ENCODE peak calls at places on chromosomes 5 and 9, in four cellular contexts. One of them, this sample, is unnamed.

GRCh38 chr9:37290881-37291485 is 131.5 kb upstream of the GRHPR start:
- DNase-seq in GM06990: peak
- DNase-seq in psoas muscle: no peak
- DNase-seq in cardiac fibroblast: peak
- DNase-seq in this sample: peak

GRCh38 chr5:157511656-157512644 is 51.9 kb downstream of the NIPAL4 start:
- DNase-seq in GM06990: no peak
- DNase-seq in psoas muscle: peak
- DNase-seq in cardiac fibroblast: peak
- DNase-seq in this sample: peak

GRCh38 chr5:89083791-89084190 is 200.8 kb upstream of the MEF2C start:
- DNase-seq in psoas muscle: no peak
- DNase-seq in cardiac fibroblast: peak
- DNase-seq in GM06990: no peak
- DNase-seq in this sample: peak

GRCh38 chr5:88833371-88834107 is 49.4 kb downstream of the MEF2C start:
- DNase-seq in cardiac fibroblast: peak
- DNase-seq in GM06990: no peak
- DNase-seq in psoas muscle: no peak
- DNase-seq in this sample: peak

GRCh38 chr5:24633705-24634325 is 11.0 kb downstream of the CDH10 start:
- DNase-seq in psoas muscle: no peak
- DNase-seq in GM06990: no peak
- DNase-seq in cardiac fibroblast: peak
- DNase-seq in this sample: peak

GRCh38 chr5:126351138-126351537 is 72.1 kb upstream of the GRAMD2B start:
- DNase-seq in GM06990: no peak
- DNase-seq in psoas muscle: no peak
- DNase-seq in cardiac fibroblast: peak
- DNase-seq in this sample: peak

GRCh38 chr9:111034573-111035539 is 3.4 kb downstream of the LPAR1 start:
- DNase-seq in cardiac fibroblast: peak
- DNase-seq in GM06990: no peak
- DNase-seq in psoas muscle: no peak
- DNase-seq in this sample: peak

GRCh38 chr5:2205596-2205995 is 322.9 kb upstream of the IRX4 start:
- DNase-seq in GM06990: no peak
- DNase-seq in cardiac fibroblast: no peak
- DNase-seq in psoas muscle: no peak
- DNase-seq in this sample: no peak

GRCh38 chr5:65329266-65329665 is 152.5 kb downstream of the ADAMTS6 start:
- DNase-seq in psoas muscle: no peak
- DNase-seq in cardiac fibroblast: peak
- DNase-seq in GM06990: no peak
- DNase-seq in this sample: peak

GRCh38 chr5:132747693-132748440 is 641 bp downstream of the CCNI2 start:
- DNase-seq in psoas muscle: no peak
- DNase-seq in GM06990: peak
- DNase-seq in cardiac fibroblast: no peak
- DNase-seq in this sample: no peak

GRCh38 chr9:36559036-36559695 is 13.5 kb upstream of the MELK start:
- DNase-seq in cardiac fibroblast: peak
- DNase-seq in GM06990: no peak
- DNase-seq in psoas muscle: no peak
- DNase-seq in this sample: peak

GRCh38 chr5:82509726-82510125 is 231.6 kb upstream of the RPS23 start:
- DNase-seq in psoas muscle: no peak
- DNase-seq in cardiac fibroblast: no peak
- DNase-seq in GM06990: no peak
- DNase-seq in this sample: no peak

GRCh38 chr5:33901176-33901575 is 9.4 kb upstream of the ADAMTS12 start:
- DNase-seq in cardiac fibroblast: no peak
- DNase-seq in psoas muscle: no peak
- DNase-seq in GM06990: no peak
- DNase-seq in this sample: peak

GRCh38 chr9:91949946-91950664 is at the start of gene ROR2:
- DNase-seq in psoas muscle: peak
- DNase-seq in GM06990: peak
- DNase-seq in cardiac fibroblast: peak
- DNase-seq in this sample: peak

DNA sequence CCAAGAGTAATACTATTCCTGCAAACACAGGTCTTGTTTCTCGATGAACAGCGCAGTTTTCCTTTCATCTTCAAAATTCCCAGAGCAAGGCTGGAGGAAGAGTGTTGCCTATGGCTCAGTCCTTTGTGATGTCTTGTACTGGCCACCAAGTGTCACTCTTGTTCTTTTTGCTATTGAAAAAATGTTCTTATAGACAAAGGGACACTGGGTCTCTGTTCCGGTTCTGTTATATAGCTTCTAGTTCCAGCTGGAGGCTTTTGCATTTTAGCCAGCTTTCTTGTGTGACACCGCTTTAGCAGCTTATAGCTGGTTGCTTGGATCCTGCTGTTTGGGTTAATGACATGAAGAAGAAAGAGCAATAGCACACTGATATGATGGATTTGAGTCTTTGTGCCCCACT is 343.7 kb upstream of the KCNN2 start:
- DNase-seq in GM06990: no peak
- DNase-seq in psoas muscle: no peak
- DNase-seq in cardiac fibroblast: no peak
- DNase-seq in this sample: no peak
- TF ChIP-seq CTCF in GM06990: peak
- TF ChIP-seq CTCF in psoas muscle: peak
- TF ChIP-seq CTCF in cardiac fibroblast: no peak
- TF ChIP-seq CTCF in this sample: peak

GRCh38 chr5:115816226-115817042 is at the start of gene CDO1:
- DNase-seq in GM06990: peak
- DNase-seq in cardiac fibroblast: peak
- DNase-seq in psoas muscle: peak
- DNase-seq in this sample: peak
- H3K4me3 ChIP-seq in GM06990: no peak
- H3K4me3 ChIP-seq in cardiac fibroblast: peak
- H3K4me3 ChIP-seq in psoas muscle: peak
- H3K4me3 ChIP-seq in this sample: peak

GRCh38 chr5:140806834-140807775 is at the start of gene PCDHA4:
- DNase-seq in psoas muscle: peak
- DNase-seq in GM06990: no peak
- DNase-seq in cardiac fibroblast: peak
- DNase-seq in this sample: peak
- TF ChIP-seq CTCF in psoas muscle: peak
- TF ChIP-seq CTCF in GM06990: no peak
- TF ChIP-seq CTCF in cardiac fibroblast: peak
- TF ChIP-seq CTCF in this sample: peak

DNA sequence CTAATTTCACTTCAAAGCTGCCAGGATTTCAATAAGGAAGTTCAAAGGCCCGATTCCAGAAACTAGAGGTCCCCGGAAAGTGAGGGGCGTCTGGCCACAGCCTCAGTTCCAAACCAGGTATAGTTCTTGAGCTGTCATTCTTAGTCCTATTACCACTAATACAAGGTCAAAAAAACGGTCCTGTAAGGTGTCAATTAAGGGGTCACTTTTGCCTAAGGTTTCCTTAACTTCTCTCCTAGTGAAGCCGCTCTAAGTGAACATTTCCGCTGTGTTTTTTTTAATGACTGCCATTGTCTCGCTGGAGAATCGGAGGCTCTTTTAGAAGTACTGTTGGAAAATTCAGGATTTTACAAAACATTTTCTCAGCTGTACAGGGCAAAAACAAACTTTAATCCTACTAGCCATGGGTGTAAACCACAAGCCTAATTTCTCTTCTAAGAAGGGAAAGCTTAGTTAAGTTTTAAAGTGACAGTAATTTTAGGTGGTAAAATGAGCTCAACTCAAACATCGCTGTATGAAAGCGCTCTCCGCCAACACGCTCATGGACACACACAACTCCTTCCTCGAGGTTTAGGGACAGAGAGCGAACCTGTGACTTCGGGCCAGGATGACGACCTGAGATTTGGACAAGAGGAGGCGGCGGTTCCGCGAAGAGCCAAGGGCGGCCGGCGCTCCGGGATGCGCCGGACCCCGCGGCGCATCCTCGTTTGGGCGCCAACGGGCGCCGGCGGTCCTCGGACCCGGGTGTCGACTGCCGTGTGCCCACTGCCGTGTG is 76.7 kb upstream of the IFNE start:
- DNase-seq in psoas muscle: no peak
- DNase-seq in cardiac fibroblast: peak
- DNase-seq in GM06990: no peak
- DNase-seq in this sample: peak
- H3K4me3 ChIP-seq in psoas muscle: peak
- H3K4me3 ChIP-seq in cardiac fibroblast: peak
- H3K4me3 ChIP-seq in GM06990: no peak
- H3K4me3 ChIP-seq in this sample: peak

DNA sequence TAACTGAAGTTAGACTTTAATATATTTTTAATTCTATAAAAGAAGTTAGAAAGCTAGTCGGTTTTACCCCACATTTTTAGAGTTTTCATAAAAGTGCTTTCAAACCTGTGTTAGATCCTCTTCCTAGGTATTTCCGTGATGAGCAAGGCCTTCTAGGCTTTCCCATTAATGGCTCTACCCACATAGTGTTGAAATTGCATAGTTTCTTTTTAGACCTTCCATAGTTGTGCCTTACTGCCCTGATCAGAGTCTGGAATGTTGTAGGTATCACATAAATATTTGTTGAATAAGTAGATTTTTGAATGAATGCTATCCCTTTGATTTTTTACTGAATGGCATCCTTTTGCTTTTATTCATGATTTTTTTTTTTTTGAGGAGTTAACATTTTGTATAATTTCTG is 45.3 kb upstream of the GPR21 start:
- DNase-seq in cardiac fibroblast: no peak
- DNase-seq in psoas muscle: no peak
- DNase-seq in GM06990: no peak
- DNase-seq in this sample: no peak
- TF ChIP-seq CTCF in cardiac fibroblast: no peak
- TF ChIP-seq CTCF in psoas muscle: no peak
- TF ChIP-seq CTCF in GM06990: no peak
- TF ChIP-seq CTCF in this sample: no peak

GRCh38 chr9:129282308-129283211 is 104.5 kb upstream of the IER5L start:
- DNase-seq in cardiac fibroblast: no peak
- DNase-seq in psoas muscle: peak
- DNase-seq in GM06990: no peak
- DNase-seq in this sample: no peak

GRCh38 chr9:129284607-129285291 is 106.7 kb upstream of the IER5L start:
- DNase-seq in GM06990: no peak
- DNase-seq in cardiac fibroblast: no peak
- DNase-seq in psoas muscle: peak
- DNase-seq in this sample: no peak

GRCh38 chr9:129285382-129285781 is 107.3 kb upstream of the IER5L start:
- DNase-seq in psoas muscle: no peak
- DNase-seq in cardiac fibroblast: no peak
- DNase-seq in GM06990: no peak
- DNase-seq in this sample: no peak

GRCh38 chr9:129283290-129283691 is 105.2 kb upstream of the IER5L start:
- DNase-seq in GM06990: no peak
- DNase-seq in cardiac fibroblast: no peak
- DNase-seq in psoas muscle: no peak
- DNase-seq in this sample: no peak

DNA sequence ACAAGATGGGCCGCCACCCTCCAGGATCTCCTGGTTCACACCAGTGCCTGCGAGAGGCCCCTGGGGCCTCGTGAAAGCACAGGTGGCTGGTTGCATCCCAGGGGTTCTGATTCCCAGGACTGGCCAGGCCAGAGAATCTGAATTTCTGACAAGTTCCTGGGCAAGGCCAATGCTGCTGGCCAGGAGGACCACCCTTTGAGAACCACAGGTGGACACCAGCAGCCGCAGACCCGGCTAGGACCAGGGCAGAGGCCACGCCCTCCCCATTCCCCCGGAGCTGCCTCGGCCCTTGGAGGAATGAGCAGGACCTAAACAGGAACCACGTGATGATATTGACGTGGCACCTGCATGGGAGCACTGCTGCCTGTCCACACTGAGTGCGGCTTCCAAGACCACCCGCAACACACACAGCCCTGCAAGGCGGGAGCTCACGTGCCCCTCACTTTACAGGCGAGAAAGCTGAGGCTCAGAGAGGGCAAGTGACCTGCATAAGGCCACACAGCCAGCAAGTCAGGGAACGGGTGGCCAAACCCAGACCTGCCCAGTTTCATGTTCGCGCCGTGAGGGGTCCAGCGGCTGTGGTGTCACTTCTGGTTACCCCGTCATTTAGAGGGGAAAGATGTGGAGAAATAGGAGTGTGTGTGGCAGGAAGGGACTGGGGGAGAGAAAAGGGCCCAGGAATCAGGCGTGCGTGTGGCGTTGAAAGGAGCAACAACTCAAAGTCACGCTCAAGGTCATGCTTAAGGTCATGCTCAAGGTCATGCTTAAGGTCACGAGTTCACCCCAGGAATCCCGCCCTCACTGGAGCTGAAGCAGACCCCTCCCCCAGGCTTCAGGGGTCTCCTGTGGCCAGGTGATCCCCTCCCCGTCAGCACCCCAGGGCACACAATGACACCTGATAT is 105.9 kb upstream of the IER5L start:
- DNase-seq in psoas muscle: peak
- DNase-seq in cardiac fibroblast: no peak
- DNase-seq in GM06990: no peak
- DNase-seq in this sample: no peak
- H3K4me3 ChIP-seq in psoas muscle: peak
- H3K4me3 ChIP-seq in cardiac fibroblast: no peak
- H3K4me3 ChIP-seq in GM06990: no peak
- H3K4me3 ChIP-seq in this sample: no peak

GRCh38 chr9:18195223-18195622 is 278.7 kb upstream of the ADAMTSL1 start:
- DNase-seq in GM06990: no peak
- DNase-seq in psoas muscle: no peak
- DNase-seq in cardiac fibroblast: no peak
- DNase-seq in this sample: no peak

GRCh38 chr9:18189876-18190670 is 283.9 kb upstream of the ADAMTSL1 start:
- DNase-seq in cardiac fibroblast: peak
- DNase-seq in GM06990: no peak
- DNase-seq in psoas muscle: no peak
- DNase-seq in this sample: no peak

GRCh38 chr9:18185196-18185595 is 288.8 kb upstream of the ADAMTSL1 start:
- DNase-seq in cardiac fibroblast: no peak
- DNase-seq in GM06990: no peak
- DNase-seq in psoas muscle: no peak
- DNase-seq in this sample: peak

GRCh38 chr9:18194316-18194715 is 279.6 kb upstream of the ADAMTSL1 start:
- DNase-seq in cardiac fibroblast: peak
- DNase-seq in psoas muscle: no peak
- DNase-seq in GM06990: no peak
- DNase-seq in this sample: no peak

DNA sequence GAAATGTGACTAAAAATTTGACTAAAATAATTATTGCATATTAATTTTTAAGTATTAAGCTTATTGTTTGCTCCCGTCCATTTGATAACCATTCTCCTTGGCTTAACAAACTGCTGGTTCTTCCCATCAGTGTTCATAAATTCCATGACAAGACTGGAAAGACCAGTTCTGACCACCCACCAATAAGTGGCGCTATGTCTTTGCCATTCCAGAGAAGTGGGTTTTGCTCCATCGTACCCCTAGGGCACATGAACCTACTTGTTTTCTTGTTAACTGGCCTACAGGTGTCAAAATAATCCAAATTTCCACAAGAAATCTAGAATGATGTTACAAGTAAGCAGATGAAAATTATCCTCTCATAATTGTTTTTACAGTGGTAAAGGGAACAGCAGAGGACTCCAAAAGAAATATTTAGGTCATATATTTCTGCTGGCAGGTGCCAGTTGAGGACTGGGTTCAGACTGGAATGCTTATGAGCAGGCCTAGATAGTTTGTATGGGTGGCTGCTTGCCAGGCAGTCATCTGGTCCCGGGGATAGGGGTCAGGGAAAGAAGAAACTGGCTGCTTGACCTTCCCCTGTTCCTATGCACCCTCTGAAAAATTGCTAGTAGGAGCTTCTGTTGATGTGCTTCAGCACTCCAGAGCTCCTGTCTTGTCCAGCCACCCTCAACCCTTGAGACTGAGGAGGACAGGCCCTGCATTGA is 283.1 kb upstream of the ADAMTSL1 start:
- DNase-seq in cardiac fibroblast: peak
- DNase-seq in psoas muscle: no peak
- DNase-seq in GM06990: no peak
- DNase-seq in this sample: no peak
- TF ChIP-seq CTCF in cardiac fibroblast: no peak
- TF ChIP-seq CTCF in psoas muscle: no peak
- TF ChIP-seq CTCF in GM06990: no peak
- TF ChIP-seq CTCF in this sample: no peak

This sample was measured in fibroblast of villous mesenchyme.